ENCODE peak calls at places on chromosomes 13 and 19, in ten cellular contexts. R is A673; C is thoracic aorta; E is B cell; K is activated CD8-positive, alpha-beta T cell treated with anti-CD3 and anti-CD28 coated beads for 36 hours; Q is ascending aorta; H is NB4; P is progenitor cell of endocrine pancreas; F is lower leg skin; I is GM10248. V is an unnamed sample.

GRCh38 chr19:46629546-46630025 is 4.7 kb upstream of the PTGIR start:
- DNase-seq in Q (no peak), P (no peak), I (no peak), K (no peak), R (no peak), E (no peak), C (no peak), H (no peak), F (no peak), V (no peak)

GRCh38 chr13:110265682-110266430 is 41.1 kb downstream of the COL4A1 start:
- DNase-seq in R (no peak), F (peak), K (no peak), E (no peak), P (no peak), C (peak), H (no peak), I (no peak), Q (peak), V (no peak)

GRCh38 chr13:98056839-98057410 is 86.0 kb upstream of the FARP1 start:
- DNase-seq in C (no peak), K (no peak), E (no peak), H (no peak), F (peak), I (no peak), R (no peak), P (no peak), Q (no peak), V (no peak)

GRCh38 chr19:54684537-54684936 is 21.8 kb downstream of the LILRB4 start:
- DNase-seq in E (no peak), H (peak), P (no peak), F (no peak), R (peak), I (no peak), K (peak), Q (no peak), C (no peak), V (no peak)

GRCh38 chr13:64912141-64912540 is 2318.0 kb downstream of the PCDH9 start:
- DNase-seq in H (no peak), Q (no peak), K (no peak), E (no peak), F (no peak), C (no peak), P (no peak), R (peak), I (no peak), V (no peak)

GRCh38 chr13:39897636-39898035 is 242.2 kb downstream of the COG6 start:
- DNase-seq in E (no peak), Q (no peak), R (no peak), I (no peak), C (no peak), P (no peak), K (no peak), F (no peak), H (no peak), V (no peak)

GRCh38 chr13:40662866-40663265 is 3.6 kb downstream of the FOXO1 start:
- DNase-seq in Q (no peak), P (no peak), C (no peak), H (no peak), E (no peak), I (peak), F (no peak), K (peak), R (no peak), V (no peak)

GRCh38 chr19:33639034-33639681 is 17.4 kb downstream of the CHST8 start:
- DNase-seq in C (no peak), H (no peak), Q (no peak), P (no peak), R (no peak), F (no peak), K (no peak), E (no peak), I (no peak), V (peak)

GRCh38 chr13:112254061-112254818 is 121.9 kb upstream of the SPACA7 start:
- DNase-seq in R (no peak), K (no peak), I (no peak), P (no peak), Q (no peak), C (no peak), H (no peak), F (peak), E (no peak), V (no peak)

GRCh38 chr19:46372901-46373572 is 26.1 kb downstream of the PPP5C start:
- DNase-seq in E (no peak), Q (no peak), P (no peak), H (peak), K (no peak), F (peak), C (no peak), I (no peak), R (peak), V (no peak)

GRCh38 chr19:44847144-44848035 is 1.3 kb downstream of the NECTIN2 start:
- DNase-seq in C (no peak), K (no peak), P (peak), H (no peak), I (peak), Q (peak), R (peak), E (no peak), F (peak), V (no peak)

GRCh38 chr13:35923347-35923746 is 207.8 kb downstream of the DCLK1 start:
- DNase-seq in R (peak), F (peak), P (no peak), I (no peak), K (no peak), E (no peak), H (no peak), C (no peak), Q (no peak), V (no peak)

GRCh38 chr13:71661921-71662320 is 205.1 kb downstream of the DACH1 start:
- DNase-seq in P (no peak), R (no peak), K (no peak), F (no peak), Q (no peak), C (no peak), I (no peak), H (no peak), E (no peak), V (no peak)

GRCh38 chr19:47719047-47719885 is 6.0 kb downstream of the EHD2 start:
- DNase-seq in F (peak), E (no peak), R (peak), K (no peak), C (peak), I (no peak), P (no peak), Q (peak), H (peak), V (no peak)

GRCh38 chr13:21147827-21148226 is 28.5 kb downstream of the SKA3 start:
- DNase-seq in F (no peak), E (no peak), P (no peak), I (no peak), R (no peak), Q (no peak), K (no peak), C (no peak), H (no peak), V (no peak)

GRCh38 chr19:37909661-37910199 is 2.7 kb downstream of the SIPA1L3 start:
- DNase-seq in C (no peak), E (no peak), R (no peak), F (no peak), K (no peak), I (no peak), H (no peak), P (no peak), Q (no peak), V (no peak)

GRCh38 chr19:35300340-35300649 is 8.3 kb downstream of the MAG start:
- DNase-seq in H (no peak), P (no peak), K (no peak), E (no peak), Q (no peak), R (no peak), I (no peak), C (no peak), F (no peak), V (no peak)

GRCh38 chr19:51702103-51702753 is 9.1 kb downstream of the SPACA6 start:
- DNase-seq in I (peak), K (peak), R (peak), Q (no peak), E (no peak), C (peak), F (peak), P (peak), H (no peak), V (no peak)

GRCh38 chr19:3503036-3503572 is 2.6 kb upstream of the DOHH start:
- DNase-seq in E (no peak), Q (no peak), F (no peak), K (no peak), H (no peak), C (no peak), P (no peak), R (no peak), I (no peak), V (no peak)

GRCh38 chr19:49064029-49064629 is 489 bp downstream of the NTF4 start:
- DNase-seq in C (no peak), R (no peak), Q (no peak), K (no peak), I (no peak), F (no peak), H (no peak), E (no peak), P (no peak), V (peak)

GRCh38 chr19:34313188-34313587 is 51.8 kb upstream of the GPI start:
- DNase-seq in K (no peak), P (no peak), F (no peak), H (no peak), I (no peak), E (no peak), C (no peak), R (peak), Q (no peak), V (no peak)

GRCh38 chr19:56866563-56866962 is 26.0 kb upstream of the PEG3 start:
- DNase-seq in K (no peak), Q (no peak), F (no peak), E (no peak), I (no peak), C (no peak), P (no peak), R (no peak), H (no peak), V (no peak)

GRCh38 chr19:7638802-7639465 is 2.0 kb downstream of the STXBP2 start:
- DNase-seq in Q (no peak), C (no peak), I (no peak), R (no peak), P (no peak), K (no peak), F (no peak), E (no peak), H (no peak), V (peak)

GRCh38 chr19:13957107-13957506 is 4.8 kb downstream of the DCAF15 start:
- DNase-seq in R (no peak), K (no peak), C (no peak), Q (no peak), E (no peak), H (no peak), P (no peak), F (no peak), I (no peak), V (no peak)

GRCh38 chr19:6100284-6100915 is 9.9 kb downstream of the RFX2 start:
- DNase-seq in R (peak), E (peak), C (no peak), H (peak), P (no peak), F (no peak), K (peak), Q (no peak), I (peak), V (no peak)

GRCh38 chr19:44925114-44925891 is 10.9 kb downstream of the APOC1 start:
- DNase-seq in Q (peak), K (no peak), F (peak), H (peak), R (no peak), P (no peak), C (no peak), E (no peak), I (no peak), V (no peak)

GRCh38 chr13:40161931-40162330 is 504.5 kb downstream of the FOXO1 start:
- DNase-seq in H (no peak), F (no peak), Q (no peak), E (no peak), K (no peak), P (no peak), R (no peak), I (no peak), C (no peak), V (no peak)

GRCh38 chr13:43730642-43731041 is 56.1 kb downstream of the ENOX1 start:
- DNase-seq in P (no peak), H (no peak), Q (no peak), F (no peak), C (no peak), I (no peak), E (no peak), K (no peak), R (no peak), V (no peak)

GRCh38 chr13:97028441-97029299 is 34.4 kb upstream of the OXGR1 start:
- DNase-seq in E (peak), R (peak), F (peak), K (peak), C (no peak), P (peak), H (peak), I (peak), Q (no peak), V (no peak)

GRCh38 chr19:944171-944567 is 18.3 kb downstream of the ARID3A start:
- DNase-seq in Q (no peak), I (no peak), E (peak), H (peak), R (no peak), P (no peak), C (no peak), K (no peak), F (no peak), V (no peak)

GRCh38 chr13:18948664-18949488 is 232.7 kb downstream of the TUBA3C start:
- DNase-seq in Q (no peak), C (no peak), K (no peak), F (peak), I (peak), E (no peak), P (no peak), H (no peak), R (no peak), V (no peak)

GRCh38 chr13:20825476-20825875 is 51.7 kb upstream of the EEF1AKMT1 start:
- DNase-seq in Q (no peak), C (no peak), K (no peak), F (no peak), P (no peak), H (no peak), R (no peak), E (no peak), I (no peak), V (no peak)

GRCh38 chr13:41502676-41503075 is 45.3 kb downstream of the RGCC start:
- DNase-seq in E (peak), R (no peak), C (no peak), H (no peak), P (no peak), K (peak), F (no peak), I (peak), Q (no peak), V (no peak)

GRCh38 chr13:32168136-32168535 is 136.6 kb downstream of the FRY start:
- DNase-seq in H (no peak), Q (no peak), K (no peak), I (no peak), E (no peak), P (no peak), F (no peak), C (no peak), R (no peak), V (no peak)
- TF ChIP-seq CTCF in H (no peak), Q (no peak), K (no peak), I (no peak), E (no peak), P (no peak), F (no peak), C (no peak), R (no peak), V (no peak)

DNA sequence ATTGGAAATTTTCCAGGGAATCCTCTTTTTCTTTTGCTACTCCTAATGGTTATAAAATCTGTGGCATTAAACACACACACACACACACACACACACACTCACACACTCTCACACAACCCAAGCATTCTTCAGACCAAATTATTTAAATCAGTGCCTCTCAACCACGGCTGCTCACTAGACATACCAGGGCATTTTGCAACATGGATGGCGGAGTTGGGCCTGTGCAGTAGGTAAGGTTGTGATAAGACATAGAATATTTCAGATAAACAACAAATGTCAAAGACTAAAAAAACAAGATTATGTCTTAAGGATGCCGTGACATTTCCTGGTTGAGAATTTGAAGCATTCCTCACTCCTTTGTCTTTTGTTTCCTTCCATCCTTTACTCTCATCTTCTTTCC is 443.1 kb downstream of the MYO16 start:
- DNase-seq in I (no peak), Q (no peak), P (no peak), C (no peak), K (no peak), E (no peak), R (no peak), F (no peak), H (no peak), V (no peak)
- TF ChIP-seq CTCF in I (no peak), Q (no peak), P (no peak), C (no peak), K (no peak), E (no peak), R (no peak), F (no peak), H (no peak), V (no peak)

DNA sequence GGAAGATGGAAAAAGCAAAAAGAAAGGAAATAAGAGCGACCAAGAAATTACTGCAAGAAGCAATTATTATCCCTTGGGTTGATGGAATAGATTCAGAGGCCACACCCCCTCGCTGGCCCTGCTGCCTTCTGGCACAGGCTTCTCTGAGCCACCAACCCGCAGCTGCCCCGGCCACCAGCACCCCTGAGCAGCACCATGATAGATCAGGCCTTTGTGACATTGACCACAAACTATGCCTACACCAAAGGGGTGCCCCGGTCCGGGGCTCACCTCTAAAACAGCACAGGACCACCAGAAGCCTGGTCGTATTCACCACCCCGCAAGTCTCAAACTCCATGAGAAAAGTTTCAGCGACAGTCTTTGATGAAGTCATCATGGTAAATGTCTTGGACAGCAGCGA is 1059.3 kb downstream of the SLITRK1 start:
- DNase-seq in H (no peak), K (no peak), C (no peak), F (no peak), Q (no peak), R (no peak), P (no peak), E (no peak), I (no peak), V (no peak)
- TF ChIP-seq CTCF in H (no peak), K (no peak), C (no peak), F (no peak), Q (no peak), R (no peak), P (no peak), E (no peak), I (no peak), V (no peak)

GRCh38 chr19:43224855-43225253 is 19.4 kb upstream of the PSG4 start:
- DNase-seq in P (no peak), H (no peak), F (no peak), K (no peak), C (no peak), R (no peak), E (no peak), Q (no peak), I (no peak), V (no peak)

GRCh38 chr19:43229315-43229714 is 23.9 kb upstream of the PSG4 start:
- DNase-seq in R (no peak), F (no peak), E (no peak), I (no peak), P (no peak), H (peak), Q (no peak), C (no peak), K (no peak), V (no peak)
- TF ChIP-seq CTCF in R (no peak), F (no peak), E (no peak), I (no peak), P (no peak), H (no peak), Q (no peak), C (no peak), K (no peak), V (no peak)

GRCh38 chr13:114022876-114023275 is 49.0 kb upstream of the C13orf46 start:
- DNase-seq in Q (no peak), H (no peak), K (no peak), F (no peak), I (no peak), E (no peak), P (no peak), R (no peak), C (no peak), V (no peak)

GRCh38 chr13:114024603-114025431 is 50.9 kb upstream of the C13orf46 start:
- DNase-seq in E (peak), C (no peak), Q (no peak), P (no peak), H (no peak), F (no peak), I (peak), K (no peak), R (no peak), V (no peak)

GRCh38 chr13:114025432-114026127 is 51.7 kb upstream of the C13orf46 start:
- DNase-seq in R (no peak), F (no peak), K (no peak), Q (no peak), C (no peak), P (no peak), E (no peak), I (no peak), H (peak), V (no peak)

GRCh38 chr13:114022309-114022669 is 48.4 kb upstream of the C13orf46 start:
- DNase-seq in F (no peak), P (no peak), Q (no peak), R (no peak), I (no peak), H (no peak), C (no peak), E (no peak), K (no peak), V (no peak)

DNA sequence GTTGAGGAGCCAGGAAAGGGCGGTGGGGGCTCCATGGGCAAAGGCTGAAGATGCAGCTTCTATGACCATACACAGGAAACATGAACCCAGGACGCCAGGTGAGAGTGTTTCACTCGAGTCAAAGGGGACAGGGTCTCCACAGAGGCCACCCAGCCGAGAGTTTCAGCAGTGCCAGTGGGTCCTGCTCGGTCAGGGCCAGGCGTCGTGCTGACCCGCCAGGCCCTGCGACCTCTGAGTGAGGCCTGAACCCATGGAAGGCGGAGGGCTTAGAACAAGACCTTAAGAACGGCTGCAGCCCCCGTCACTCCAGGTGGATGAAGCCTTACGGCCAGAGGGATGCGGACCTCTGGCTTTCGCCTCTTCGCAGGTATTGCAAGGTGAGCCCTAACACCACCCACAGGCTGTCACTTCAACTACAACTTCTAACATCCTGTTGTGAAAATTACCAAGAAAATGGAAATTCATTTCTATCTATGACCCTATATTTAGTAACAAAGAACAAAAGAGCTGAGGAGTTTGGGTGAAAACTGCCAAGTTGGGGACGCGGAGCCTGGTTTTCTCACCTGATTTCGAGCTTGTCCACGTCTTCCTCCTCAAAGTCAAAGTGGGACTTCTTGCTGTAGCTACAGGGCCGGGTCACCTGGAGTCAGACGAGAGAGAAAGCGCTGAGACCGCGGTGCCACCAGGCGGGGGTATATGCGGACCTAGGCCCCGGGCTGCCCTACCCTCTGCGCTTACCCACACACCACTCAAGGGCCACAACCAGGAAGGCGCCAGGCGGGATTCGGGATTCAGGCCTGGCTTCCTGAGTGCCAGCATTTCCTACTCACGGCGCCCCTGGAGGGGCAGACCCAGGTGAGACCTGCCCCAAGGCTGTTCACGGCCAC is 50.1 kb upstream of the C13orf46 start:
- DNase-seq in Q (no peak), E (no peak), K (no peak), I (no peak), R (no peak), H (no peak), P (no peak), F (no peak), C (no peak), V (no peak)
- TF ChIP-seq CTCF in Q (no peak), E (no peak), K (no peak), I (no peak), R (no peak), H (no peak), P (no peak), F (no peak), C (no peak), V (no peak)